ENCODE peak calls at places on chromosomes 16 and 17, in six cellular contexts. F is mucosa of descending colon, O is fibroblast of mammary gland, I is HFF-Myc, S is ascending aorta, G is right atrium auricular region. P is an unnamed sample.

GRCh38 chr17:39177256-39177655 is 11.3 kb upstream of the ARL5C start:
- DNase-seq in F (peak), O (peak), I (no peak), S (no peak), G (no peak), P (no peak)

GRCh38 chr17:5533486-5534315 is 47.3 kb downstream of the MIS12 start:
- DNase-seq in F (no peak), O (no peak), I (no peak), S (no peak), G (no peak), P (no peak)

GRCh38 chr16:51268237-51268636 is 117.2 kb upstream of the SALL1 start:
- DNase-seq in F (no peak), O (no peak), I (no peak), S (no peak), G (no peak), P (no peak)

GRCh38 chr17:68613739-68614298 is 12.7 kb upstream of the FAM20A start:
- DNase-seq in F (peak), O (peak), I (no peak), S (no peak), G (peak), P (peak)

GRCh38 chr17:12667299-12667958 is 1.7 kb downstream of the MYOCD start:
- DNase-seq in F (peak), O (peak), I (no peak), S (no peak), G (no peak), P (peak)

GRCh38 chr16:30893082-30893743 is 664 bp downstream of the BCL7C start:
- DNase-seq in F (peak), O (no peak), I (no peak), S (no peak), G (no peak), P (no peak)

GRCh38 chr16:57100445-57100844 is 8.1 kb downstream of the CPNE2 start:
- DNase-seq in F (no peak), O (no peak), I (no peak), S (no peak), G (no peak), P (no peak)

GRCh38 chr17:54220829-54221228 is 398.1 kb downstream of the KIF2B start:
- DNase-seq in F (no peak), O (no peak), I (no peak), S (no peak), G (no peak), P (no peak)

GRCh38 chr17:45852535-45853297 is 8.0 kb downstream of the SPPL2C start:
- DNase-seq in F (peak), O (peak), I (peak), S (no peak), G (peak), P (peak)

GRCh38 chr16:23519282-23519681 is 9.0 kb upstream of the GGA2 start:
- DNase-seq in F (no peak), O (no peak), I (no peak), S (no peak), G (no peak), P (no peak)

GRCh38 chr17:57086069-57086930 is 1.3 kb downstream of the AKAP1 start:
- DNase-seq in F (peak), O (no peak), I (no peak), S (no peak), G (no peak), P (peak)

GRCh38 chr17:77802811-77803220 is 155.7 kb upstream of the TNRC6C start:
- DNase-seq in F (peak), O (no peak), I (no peak), S (no peak), G (no peak), P (no peak)

GRCh38 chr17:28272166-28272565 is 46.8 kb upstream of the TMEM97 start:
- DNase-seq in F (no peak), O (peak), I (no peak), S (no peak), G (no peak), P (no peak)

GRCh38 chr17:2697611-2698162 is 13.9 kb downstream of the CLUH start:
- DNase-seq in F (no peak), O (no peak), I (no peak), S (peak), G (no peak), P (no peak)

GRCh38 chr16:29645699-29646187 is 17.3 kb upstream of the SPN start:
- DNase-seq in F (no peak), O (peak), I (no peak), S (no peak), G (no peak), P (peak)

GRCh38 chr17:70563301-70563820 is 394.0 kb downstream of the KCNJ2 start:
- DNase-seq in F (peak), O (peak), I (no peak), S (no peak), G (no peak), P (no peak)

GRCh38 chr16:3460585-3460984 is 17.1 kb downstream of the NAA60 start:
- DNase-seq in F (no peak), O (no peak), I (no peak), S (no peak), G (no peak), P (no peak)

GRCh38 chr16:3459401-3460090 is 16.1 kb downstream of the NAA60 start:
- DNase-seq in F (no peak), O (no peak), I (no peak), S (no peak), G (no peak), P (no peak)

GRCh38 chr16:3458852-3459361 is 15.4 kb downstream of the NAA60 start:
- DNase-seq in F (peak), O (peak), I (no peak), S (no peak), G (no peak), P (no peak)

GRCh38 chr16:3460121-3460520 is 16.6 kb downstream of the NAA60 start:
- DNase-seq in F (no peak), O (no peak), I (no peak), S (no peak), G (no peak), P (no peak)

DNA sequence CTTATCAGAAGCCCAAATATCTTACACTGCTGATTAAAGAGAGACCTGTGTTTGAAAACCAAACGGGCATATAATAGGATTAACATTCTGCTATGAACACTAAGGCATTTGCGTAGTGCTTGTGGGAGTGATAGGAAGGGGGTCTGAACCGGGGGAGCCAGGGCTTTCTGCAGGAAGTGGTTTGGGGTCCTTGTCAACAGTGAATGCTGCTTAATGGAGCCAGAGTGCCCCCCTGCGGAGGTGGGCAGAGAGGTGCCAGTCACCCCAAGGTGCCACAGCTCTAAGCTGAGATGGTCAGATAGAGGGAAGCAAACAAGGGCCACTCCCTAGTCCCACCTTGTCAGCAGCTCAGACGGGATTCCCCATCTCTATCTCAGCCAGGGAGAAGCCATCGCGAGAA is 17.6 kb downstream of the NAA60 start:
- DNase-seq in F (no peak), O (no peak), I (no peak), S (no peak), G (no peak), P (no peak)
- TF ChIP-seq CTCF in F (no peak), O (no peak), I (no peak), S (no peak), G (no peak), P (no peak)

GRCh38 chr17:31251618-31252328 is 45.3 kb downstream of the OMG start:
- DNase-seq in F (no peak), O (no peak), I (no peak), S (no peak), G (no peak), P (no peak)
- H3K4me3 ChIP-seq in F (no peak), O (no peak), I (no peak), S (no peak), G (no peak), P (no peak)

GRCh38 chr16:65121870-65122723 is at the start of gene CDH11:
- DNase-seq in F (no peak), O (peak), I (no peak), S (no peak), G (no peak), P (peak)
- TF ChIP-seq CTCF in F (no peak), O (no peak), I (peak), S (peak), G (peak), P (no peak)

DNA sequence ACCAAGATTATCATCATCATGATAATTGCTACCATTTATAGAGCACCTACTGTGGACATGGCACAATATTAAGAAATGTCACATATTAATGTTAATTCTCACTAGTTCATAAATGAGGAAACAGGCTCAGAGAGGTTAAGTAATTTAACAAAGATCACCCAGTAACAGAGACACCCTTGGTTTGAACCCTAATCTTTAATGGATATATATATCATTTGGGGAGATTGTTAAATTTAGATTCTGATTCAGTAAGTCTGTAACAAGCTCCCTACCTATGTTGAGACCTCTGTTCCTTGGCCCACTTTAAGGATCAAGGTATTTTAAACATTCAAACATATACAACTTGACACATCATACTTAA is 804 bp upstream of the TMEM100 start:
- DNase-seq in F (no peak), O (no peak), I (no peak), S (no peak), G (no peak), P (no peak)
- H3K4me3 ChIP-seq in F (no peak), O (no peak), I (no peak), S (peak), G (no peak), P (no peak)

DNA sequence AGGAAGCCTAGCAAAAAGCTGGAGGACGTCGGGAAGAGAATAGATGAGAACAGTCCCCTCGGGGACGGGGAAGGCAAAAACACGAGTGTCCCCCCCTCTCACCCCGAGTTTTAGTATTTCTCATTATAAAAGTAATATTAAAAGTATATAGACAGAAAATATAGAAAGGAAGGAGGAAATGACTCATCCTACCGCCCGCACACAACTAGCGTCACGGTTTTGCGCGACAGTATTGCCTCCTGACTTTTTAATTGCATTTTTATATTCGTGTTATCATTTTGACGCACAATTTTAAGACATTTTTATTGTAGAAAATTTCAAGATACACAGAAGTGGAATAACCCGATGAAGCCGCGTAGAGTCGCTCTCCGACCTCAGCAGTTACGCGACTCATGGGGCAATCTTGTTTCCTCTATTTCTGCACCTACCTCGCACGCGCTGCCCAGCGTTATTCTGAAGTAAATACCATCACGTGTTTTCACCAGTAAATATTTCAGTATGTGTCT is 652 bp upstream of the SLC25A19 start:
- DNase-seq in F (peak), O (peak), I (no peak), S (no peak), G (peak), P (peak)
- TF ChIP-seq CTCF in F (peak), O (peak), I (no peak), S (no peak), G (no peak), P (peak)

GRCh38 chr16:85649978-85650863 is 37.1 kb downstream of the GSE1 start:
- DNase-seq in F (no peak), O (no peak), I (no peak), S (no peak), G (no peak), P (no peak)
- H3K4me3 ChIP-seq in F (no peak), O (no peak), I (no peak), S (no peak), G (no peak), P (no peak)

GRCh38 chr16:69925311-69925710 is 25.8 kb upstream of the CLEC18A start:
- DNase-seq in F (no peak), O (no peak), I (no peak), S (no peak), G (no peak), P (no peak)
- TF ChIP-seq CTCF in F (no peak), O (no peak), I (no peak), S (no peak), G (no peak), P (no peak)